ENCODE peak calls at places on chromosomes 2 and 18, in five cellular contexts. U, H, V, W and F are unnamed samples.

GRCh38 chr2:37890893-37891495 is 34.1 kb upstream of the RMDN2 start:
- DNase-seq in W (peak), H (no peak), U (peak), V (peak), F (peak)

GRCh38 chr2:71785550-71785951 is 332.2 kb downstream of the DYSF start:
- DNase-seq in W (no peak), V (no peak), H (no peak), U (peak), F (no peak)

GRCh38 chr2:54845094-54845493 is 121.6 kb downstream of the EML6 start:
- DNase-seq in V (no peak), H (no peak), W (no peak), U (no peak), F (no peak)

GRCh38 chr2:26302846-26303245 is 43.1 kb upstream of the SELENOI start:
- DNase-seq in W (no peak), H (no peak), U (no peak), V (no peak), F (no peak)

GRCh38 chr18:78928076-78928475 is 51.5 kb upstream of the SALL3 start:
- DNase-seq in U (no peak), H (no peak), V (no peak), W (no peak), F (no peak)

GRCh38 chr2:18763338-18763737 is 174.0 kb upstream of the NT5C1B start:
- DNase-seq in U (no peak), W (no peak), H (no peak), V (no peak), F (no peak)

GRCh38 chr2:63614983-63615945 is 26.5 kb downstream of the MDH1 start:
- DNase-seq in U (peak), W (peak), H (no peak), V (peak), F (no peak)

GRCh38 chr2:100018312-100018711 is 124.1 kb downstream of the AFF3 start:
- DNase-seq in V (no peak), W (no peak), H (no peak), U (no peak), F (no peak)

GRCh38 chr2:226215902-226216503 is 583.6 kb downstream of the IRS1 start:
- DNase-seq in V (peak), H (no peak), U (peak), W (peak), F (peak)

GRCh38 chr2:150653351-150653750 is 165.9 kb upstream of the RND3 start:
- DNase-seq in W (no peak), H (no peak), U (no peak), V (no peak), F (no peak)

GRCh38 chr2:27442282-27442980 is at the start of gene KRTCAP3:
- DNase-seq in H (no peak), V (peak), W (no peak), U (peak), F (no peak)

GRCh38 chr2:151049746-151050145 is 211.9 kb downstream of the RBM43 start:
- DNase-seq in V (no peak), W (peak), H (no peak), U (no peak), F (no peak)

GRCh38 chr2:45128580-45128997 is 119.3 kb upstream of the SIX2 start:
- DNase-seq in H (no peak), W (no peak), V (no peak), U (peak), F (no peak)

GRCh38 chr2:133776936-133777587 is 208.8 kb upstream of the NCKAP5 start:
- DNase-seq in H (no peak), W (no peak), U (no peak), V (no peak), F (no peak)

GRCh38 chr2:133780997-133781513 is 212.8 kb upstream of the NCKAP5 start:
- DNase-seq in U (no peak), W (no peak), V (no peak), H (no peak), F (no peak)

GRCh38 chr2:133774675-133775005 is 206.4 kb upstream of the NCKAP5 start:
- DNase-seq in W (no peak), H (no peak), U (no peak), V (no peak), F (no peak)

GRCh38 chr2:133780099-133780996 is 212.1 kb upstream of the NCKAP5 start:
- DNase-seq in V (peak), W (peak), U (peak), H (peak), F (peak)

DNA sequence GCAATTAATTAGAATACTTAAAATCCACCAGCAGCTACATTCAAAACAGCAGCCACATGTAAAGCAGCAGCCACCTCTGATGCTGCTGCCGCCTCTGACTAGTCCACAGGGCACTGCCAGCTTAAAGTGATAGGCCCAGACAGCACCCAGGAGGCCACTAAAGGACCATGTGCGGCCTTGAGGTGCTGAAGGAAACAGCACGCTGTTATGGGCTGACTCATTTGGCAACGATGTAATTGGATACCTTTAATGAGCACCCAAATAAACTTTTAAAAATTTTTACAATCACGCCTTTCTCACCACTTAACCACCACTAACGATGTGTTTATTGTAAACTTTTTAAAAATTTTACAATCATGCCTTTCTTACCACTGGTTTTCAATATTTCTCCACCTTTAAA is 209.3 kb upstream of the NCKAP5 start:
- DNase-seq in U (no peak), W (no peak), H (no peak), V (no peak), F (peak)
- TF ChIP-seq SUZ12 in U (no peak), W (no peak), H (no peak), V (no peak), F (no peak)

DNA sequence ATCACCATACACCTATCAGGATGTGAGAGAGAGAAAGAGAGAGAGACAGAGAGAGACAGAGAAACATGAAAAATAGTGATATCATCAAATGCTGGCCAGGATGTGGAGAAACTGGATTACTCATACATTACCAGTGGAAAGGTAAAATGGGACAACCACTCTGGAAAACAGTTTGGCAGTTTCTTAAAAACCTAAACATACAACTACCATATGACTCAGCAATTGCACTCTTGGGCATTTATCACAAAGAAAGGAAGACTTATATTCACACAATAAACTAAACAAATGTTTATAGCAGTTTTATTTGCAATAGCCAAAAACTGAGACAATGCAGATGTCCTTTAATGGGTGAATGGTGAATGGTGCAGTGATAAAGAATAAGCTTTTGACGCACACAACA is 29.1 kb downstream of the SLC4A3 start:
- DNase-seq in H (no peak), V (no peak), W (no peak), U (no peak), F (no peak)
- TF ChIP-seq SUZ12 in H (no peak), V (no peak), W (no peak), U (no peak), F (no peak)

DNA sequence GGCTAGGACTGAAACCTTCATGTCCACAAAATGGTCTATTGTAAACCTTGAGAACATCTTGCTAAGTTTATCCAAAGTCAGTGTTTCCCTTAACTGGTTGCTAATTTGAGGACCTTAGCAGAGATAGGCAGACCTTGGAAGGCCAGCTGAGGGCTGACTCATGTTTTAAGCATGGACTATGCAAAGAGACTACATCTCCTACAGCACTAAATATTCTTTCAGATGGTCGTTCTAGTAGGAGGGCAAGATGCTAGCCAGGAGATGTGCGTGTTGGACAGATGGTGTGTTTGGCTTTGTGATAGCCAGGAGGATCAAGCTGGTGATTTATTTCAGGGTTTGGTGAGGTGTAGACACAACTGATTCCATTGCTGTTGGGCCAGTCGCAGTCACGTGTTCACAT is 75.8 kb downstream of the NRP2 start:
- DNase-seq in H (no peak), W (no peak), U (no peak), V (no peak), F (no peak)
- TF ChIP-seq SUZ12 in H (no peak), W (no peak), U (no peak), V (no peak), F (no peak)

GRCh38 chr18:37383036-37383788 is 182.4 kb downstream of the CELF4 start:
- DNase-seq in H (no peak), U (no peak), W (no peak), V (no peak), F (no peak)

GRCh38 chr18:37389684-37390368 is 175.8 kb downstream of the CELF4 start:
- DNase-seq in W (no peak), U (no peak), V (no peak), H (no peak), F (no peak)

GRCh38 chr18:37381554-37381953 is 184.0 kb downstream of the CELF4 start:
- DNase-seq in V (no peak), U (no peak), H (no peak), W (no peak), F (no peak)

GRCh38 chr18:37383789-37384151 is 181.8 kb downstream of the CELF4 start:
- DNase-seq in W (no peak), U (no peak), H (no peak), V (no peak), F (no peak)

GRCh38 chr18:37385846-37386435 is 179.7 kb downstream of the CELF4 start:
- DNase-seq in U (no peak), V (no peak), H (no peak), W (peak), F (peak)
- TF ChIP-seq SUZ12 in U (no peak), V (no peak), H (no peak), W (no peak), F (no peak)

DNA sequence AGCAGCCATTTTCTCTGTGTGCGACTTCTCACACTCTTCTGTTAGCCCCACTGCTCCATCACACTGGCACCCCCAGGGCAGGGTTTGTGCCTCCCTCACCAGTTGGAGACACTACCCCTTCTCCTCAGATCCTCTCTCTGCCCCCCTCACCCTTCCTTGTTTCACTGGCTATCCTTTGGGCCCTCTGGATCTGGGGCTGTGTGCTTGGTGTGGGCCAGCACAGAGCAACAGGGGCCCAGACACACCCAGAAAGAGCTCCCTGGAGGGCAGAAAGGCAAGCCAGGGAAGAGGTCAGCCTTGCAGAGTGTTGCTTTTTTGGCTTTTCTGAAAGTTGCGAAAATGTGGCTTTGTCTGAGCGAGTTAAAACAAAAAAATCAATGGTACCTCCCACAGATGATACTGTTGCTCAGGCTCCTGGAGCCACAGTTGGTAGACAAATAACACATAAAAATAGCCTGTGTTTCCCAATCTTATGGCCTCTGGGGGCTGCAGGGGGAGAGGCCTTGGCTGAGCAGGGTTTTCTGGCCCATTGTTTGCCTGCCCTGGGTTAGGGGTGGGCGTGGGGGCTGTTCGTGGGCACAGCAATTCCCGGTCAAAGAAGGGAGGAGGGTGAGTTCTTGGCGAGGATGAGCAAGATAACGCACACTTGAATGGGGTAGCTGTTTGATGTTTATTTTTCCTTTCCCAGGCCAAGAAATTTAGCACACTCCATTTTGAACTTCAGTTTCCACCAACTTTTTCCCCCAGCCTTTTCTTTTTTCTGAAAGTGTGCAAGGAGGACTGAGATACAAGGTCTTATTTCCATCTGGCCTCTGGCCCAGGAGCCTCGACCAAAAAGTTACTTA is 167.0 kb upstream of the HAAO start:
- DNase-seq in W (peak), U (no peak), H (no peak), V (no peak), F (no peak)
- TF ChIP-seq SUZ12 in W (no peak), U (no peak), H (no peak), V (no peak), F (no peak)

GRCh38 chr2:217790681-217791392 is 212.0 kb downstream of the TNS1 start:
- DNase-seq in H (no peak), V (no peak), W (no peak), U (no peak), F (no peak)
- TF ChIP-seq SUZ12 in H (no peak), V (no peak), W (no peak), U (no peak), F (no peak)

GRCh38 chr18:4181882-4182568 is 273.1 kb downstream of the DLGAP1 start:
- DNase-seq in W (peak), V (peak), H (no peak), U (no peak), F (no peak)
- TF ChIP-seq SUZ12 in W (no peak), V (no peak), H (no peak), U (no peak), F (no peak)

DNA sequence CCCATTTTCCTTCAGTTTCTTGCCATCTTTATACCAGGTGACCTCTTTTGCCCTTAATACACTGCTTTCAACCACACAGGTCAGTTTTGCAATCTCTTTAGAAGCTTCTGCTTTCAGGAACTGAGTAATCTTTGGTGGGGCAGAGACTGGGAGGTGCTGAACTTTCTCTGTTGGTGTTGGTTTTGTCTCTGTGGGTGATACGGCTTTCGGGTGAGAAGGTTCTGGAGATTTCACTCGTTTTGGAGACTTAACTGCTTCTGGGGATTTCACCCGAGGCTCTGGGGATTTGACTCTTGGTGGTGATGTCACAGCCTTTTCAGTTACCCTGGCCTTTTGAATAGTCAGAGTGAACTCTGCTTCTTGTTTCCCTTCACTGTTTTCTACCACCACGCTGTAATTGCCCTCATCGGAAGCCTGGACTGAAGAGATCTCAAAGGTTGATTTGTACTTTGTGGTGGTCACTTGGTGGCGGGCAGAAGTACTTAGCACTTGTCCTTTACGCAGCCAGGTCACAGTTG is 50.4 kb downstream of the PLEKHA3 start:
- DNase-seq in W (no peak), U (no peak), V (no peak), H (peak), F (no peak)
- TF ChIP-seq SUZ12 in W (no peak), U (no peak), V (no peak), H (no peak), F (no peak)